ENCODE peak calls at places on chromosomes 6 and 20, in ten cellular contexts. O is astrocyte, F is heart right ventricle, V is NT2/D1, T is right cardiac atrium, Y is H7, C is testis, A is left ventricle myocardium inferior, P is suprapubic skin, G is Panc1. I is an unnamed sample.

GRCh38 chr20:21232546-21233280 is 70.4 kb upstream of the XRN2 start:
- DNase-seq in F (no peak), O (no peak), Y (no peak), A (no peak), V (no peak), G (no peak), P (no peak), T (no peak), C (no peak), I (no peak)

GRCh38 chr20:31790401-31790800 is 28.8 kb upstream of the MYLK2 start:
- DNase-seq in T (no peak), P (no peak), F (no peak), C (no peak), V (no peak), O (peak; percentile 28), Y (no peak), A (no peak), G (no peak), I (no peak)

GRCh38 chr6:166275714-166276166 is 32.5 kb downstream of the PRR18 start:
- DNase-seq in G (peak; percentile 7), F (peak; percentile 75), Y (peak; percentile 90), O (no peak), P (no peak), V (no peak), A (peak; percentile 69), T (peak; percentile 87), C (peak; percentile 79), I (peak; percentile 57)

GRCh38 chr6:143578054-143578453 is 66.5 kb upstream of the FUCA2 start:
- DNase-seq in P (no peak), F (no peak), T (no peak), Y (no peak), A (no peak), O (no peak), G (no peak), C (no peak), V (no peak), I (no peak)

GRCh38 chr6:2960935-2961334 is 10.4 kb downstream of the SERPINB6 start:
- DNase-seq in T (no peak), V (no peak), G (no peak), C (peak; percentile 35), A (no peak), Y (peak; percentile 3), O (no peak), P (no peak), F (no peak), I (no peak)

GRCh38 chr6:110550353-110550752 is 73.9 kb upstream of the SLC22A16 start:
- DNase-seq in V (no peak), T (no peak), A (no peak), F (no peak), G (no peak), P (no peak), C (no peak), Y (peak; percentile 26), O (no peak), I (no peak)

GRCh38 chr20:32440069-32440757 is 82.1 kb downstream of the ASXL1 start:
- DNase-seq in P (peak; percentile 24), Y (peak; percentile 12), C (no peak), O (no peak), V (no peak), F (no peak), G (no peak), T (no peak), A (no peak), I (no peak)

GRCh38 chr6:3561745-3562144 is 104.9 kb upstream of the SLC22A23 start:
- DNase-seq in T (no peak), P (no peak), C (no peak), Y (peak; percentile 65), A (no peak), G (no peak), V (peak; percentile 35), F (no peak), O (no peak), I (no peak)

GRCh38 chr6:5203571-5203970 is 57.2 kb downstream of the LYRM4 start:
- DNase-seq in V (no peak), C (no peak), Y (no peak), G (no peak), O (no peak), P (no peak), F (no peak), A (peak; percentile 34), T (peak; percentile 53), I (no peak)

GRCh38 chr20:24769878-24770627 is 179.0 kb upstream of the CST7 start:
- DNase-seq in T (peak; percentile 59), G (no peak), Y (no peak), P (peak; percentile 48), A (no peak), C (peak; percentile 8), O (no peak), F (no peak), V (no peak), I (no peak)

GRCh38 chr20:24773168-24773567 is 175.9 kb upstream of the CST7 start:
- DNase-seq in A (no peak), V (no peak), G (no peak), C (no peak), F (no peak), O (peak; percentile 61), T (no peak), P (no peak), Y (no peak), I (no peak)

GRCh38 chr20:24772667-24773066 is 176.4 kb upstream of the CST7 start:
- DNase-seq in V (no peak), Y (no peak), O (no peak), T (no peak), A (no peak), P (no peak), C (no peak), F (no peak), G (no peak), I (no peak)

GRCh38 chr20:24770628-24771556 is 178.2 kb upstream of the CST7 start:
- DNase-seq in P (peak; percentile 45), G (no peak), T (no peak), C (peak; percentile 6), F (no peak), V (no peak), Y (no peak), O (no peak), A (no peak), I (no peak)

DNA sequence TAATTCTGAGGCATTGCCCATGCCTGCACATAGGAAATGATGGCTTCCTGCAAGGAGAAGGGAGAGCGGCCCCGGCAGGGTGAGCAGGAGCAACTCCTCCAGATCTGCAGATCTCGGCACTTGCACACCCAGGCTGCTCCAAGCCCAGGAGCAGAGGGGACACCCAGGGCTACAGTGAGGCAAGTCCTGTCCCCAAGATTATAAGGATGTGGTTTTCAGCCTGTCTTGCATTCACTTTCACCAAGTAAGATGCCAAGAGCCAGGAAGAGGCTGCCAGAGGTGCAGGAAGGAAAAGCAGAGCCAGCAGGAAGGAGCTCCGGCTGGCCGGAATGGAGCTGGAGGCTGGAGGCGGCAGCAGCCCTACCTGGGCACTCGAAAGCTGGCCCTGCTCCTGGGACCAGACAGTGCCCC is 177.4 kb upstream of the CST7 start:
- DNase-seq in A (no peak), V (no peak), C (peak; percentile 15), F (no peak), T (no peak), O (no peak), P (peak; percentile 45), G (no peak), Y (no peak), I (no peak)
- H3K4me3 ChIP-seq in A (no peak overlapping the region), V (no peak overlapping the region), C (no peak overlapping the region), F (no peak overlapping the region), T (no peak overlapping the region), O (no peak overlapping the region), P (no peak overlapping the region), G (no peak overlapping the region), Y (no peak overlapping the region), I (no peak overlapping the region)

GRCh38 chr20:45485388-45485787 is 15.8 kb downstream of the WFDC2 start:
- DNase-seq in O (no peak), A (no peak), F (no peak), V (no peak), T (no peak), C (no peak), Y (no peak), G (no peak), P (no peak), I (no peak)
- H3K27me3 ChIP-seq in O (peaks cover 17% of the 10 kb centered on the region), A (peaks cover 92% of the 10 kb centered on the region), F (peaks cover 60% of the 10 kb centered on the region), V (no peaks in the 10 kb centered on the region), T (peaks cover 7% of the 10 kb centered on the region), C (no peaks in the 10 kb centered on the region), Y (no peaks in the 10 kb centered on the region), G (peaks cover 9% of the 10 kb centered on the region), P (peaks cover 29% of the 10 kb centered on the region), I (no peaks in the 10 kb centered on the region)

GRCh38 chr6:104941694-104942177 is 15.2 kb upstream of the LIN28B start:
- DNase-seq in G (no peak), P (no peak), F (no peak), O (no peak), C (no peak), A (no peak), V (no peak), Y (peak; percentile 17), T (no peak), I (no peak)
- H3K4me3 ChIP-seq in G (peak overlapping the region; percentile 8), P (peak overlapping the region; percentile 47), F (no peak overlapping the region), O (peak overlapping the region; percentile 62), C (peak overlapping the region; percentile 55), A (peak overlapping the region; percentile 59), V (peak overlapping the region; percentile 61), Y (peak overlapping the region; percentile 43), T (peak overlapping the region; percentile 3), I (no peak overlapping the region)

GRCh38 chr6:133855994-133856393 is 32.9 kb upstream of the TCF21 start:
- DNase-seq in V (no peak), C (no peak), G (no peak), Y (peak; percentile 12), F (no peak), A (no peak), P (no peak), T (no peak), O (no peak), I (no peak)

GRCh38 chr6:133856911-133857310 is 32.0 kb upstream of the TCF21 start:
- DNase-seq in C (no peak), G (no peak), F (no peak), T (no peak), O (no peak), A (no peak), P (no peak), V (no peak), Y (no peak), I (no peak)

GRCh38 chr6:133855599-133855972 is 33.3 kb upstream of the TCF21 start:
- DNase-seq in C (no peak), A (no peak), O (peak; percentile 10), P (no peak), T (no peak), G (no peak), F (no peak), V (no peak), Y (no peak), I (no peak)

GRCh38 chr6:133854633-133855598 is 34.0 kb upstream of the TCF21 start:
- DNase-seq in G (no peak), F (no peak), Y (peak; percentile 64), T (peak; percentile 51), A (no peak), O (no peak), C (no peak), V (no peak), P (no peak), I (no peak)

GRCh38 chr6:133854167-133854632 is 34.7 kb upstream of the TCF21 start:
- DNase-seq in G (no peak), F (no peak), A (no peak), T (no peak), P (no peak), O (no peak), Y (peak; percentile 55), C (no peak), V (no peak), I (no peak)
- H3K27me3 ChIP-seq in G (peaks cover 16% of the 10 kb centered on the region), F (peaks cover 47% of the 10 kb centered on the region), A (peaks cover 69% of the 10 kb centered on the region), T (no peaks in the 10 kb centered on the region), P (peaks cover 63% of the 10 kb centered on the region), O (peaks cover 42% of the 10 kb centered on the region), Y (peaks cover 41% of the 10 kb centered on the region), C (no peaks in the 10 kb centered on the region), V (peaks cover 41% of the 10 kb centered on the region), I (peaks cover 22% of the 10 kb centered on the region)

I was measured in thyroid gland.